ENCODE peak calls at places on chromosomes 6 and 20, in six cellular contexts. N is left lung, E is right lobe of liver, U is foreskin fibroblast, S is ascending aorta, C is psoas muscle. Q is an unnamed sample.

GRCh38 chr20:50691585-50692552 is 527 bp upstream of the RIPOR3 start:
- DNase-seq in E (no peak), U (peak; percentile 79), S (no peak), N (no peak), C (no peak), Q (peak; percentile 69)

GRCh38 chr6:131979515-131980337 is 28.6 kb upstream of the CCN2 start:
- DNase-seq in U (peak; percentile 85), S (no peak), C (no peak), N (no peak), E (no peak), Q (peak; percentile 34)

GRCh38 chr6:22821664-22822320 is 252.4 kb downstream of the HDGFL1 start:
- DNase-seq in N (no peak), E (no peak), S (no peak), C (no peak), U (peak; percentile 56), Q (no peak)

GRCh38 chr20:34268851-34269668 is 27.8 kb downstream of the ASIP start:
- DNase-seq in N (peak; percentile 45), U (peak; percentile 37), E (peak; percentile 67), S (no peak), C (no peak), Q (no peak)

GRCh38 chr20:13898012-13898612 is 92.3 kb downstream of the SEL1L2 start:
- DNase-seq in S (no peak), E (no peak), C (no peak), U (no peak), N (no peak), Q (no peak)

GRCh38 chr6:7727951-7728854 is 2.3 kb downstream of the BMP6 start:
- DNase-seq in E (no peak), S (no peak), C (peak; percentile 59), U (peak; percentile 49), N (no peak), Q (peak; percentile 19)

GRCh38 chr6:139296927-139297326 is 5.1 kb upstream of the TXLNB start:
- DNase-seq in S (no peak), U (peak; percentile 68), N (no peak), E (no peak), C (no peak), Q (peak; percentile 47)

GRCh38 chr6:71509142-71509541 is 220.5 kb downstream of the OGFRL1 start:
- DNase-seq in E (no peak), C (no peak), N (no peak), S (no peak), U (peak; percentile 24), Q (no peak)

GRCh38 chr6:138609801-138610430 is 110.6 kb upstream of the NHSL1 start:
- DNase-seq in S (no peak), E (no peak), N (no peak), U (peak; percentile 56), C (no peak), Q (no peak)

GRCh38 chr20:33275215-33275614 is 7.8 kb upstream of the BPIFB1 start:
- DNase-seq in E (no peak), S (no peak), N (no peak), U (no peak), C (no peak), Q (no peak)

GRCh38 chr20:4613718-4614620 is 107.7 kb upstream of the PRND start:
- DNase-seq in U (peak; percentile 69), N (peak; percentile 50), C (no peak), E (no peak), S (no peak), Q (peak; percentile 82)

GRCh38 chr20:31496761-31497295 is 17.4 kb upstream of the HM13 start:
- DNase-seq in U (peak; percentile 19), E (no peak), S (no peak), N (peak; percentile 73), C (peak; percentile 84), Q (no peak)

GRCh38 chr6:28768187-28768913 is 155.4 kb downstream of the TRIM27 start:
- DNase-seq in N (no peak), C (no peak), S (no peak), U (no peak), E (no peak), Q (no peak)

GRCh38 chr6:84554069-84554468 is 210.3 kb downstream of the TBX18 start:
- DNase-seq in U (peak; percentile 81), E (no peak), S (no peak), N (no peak), C (no peak), Q (no peak)

GRCh38 chr20:50399917-50400704 is 110.1 kb upstream of the PTPN1 start:
- DNase-seq in N (peak; percentile 58), U (peak; percentile 51), E (peak; percentile 84), S (no peak), C (no peak), Q (peak; percentile 71)

GRCh38 chr6:157063935-157064322 is 259.4 kb downstream of the TMEM242 start:
- DNase-seq in C (no peak), U (no peak), S (no peak), E (no peak), N (no peak), Q (no peak)

GRCh38 chr6:143700684-143701342 is 23.0 kb downstream of the PHACTR2 start:
- DNase-seq in E (no peak), C (no peak), S (no peak), U (peak; percentile 89), N (no peak), Q (no peak)

GRCh38 chr6:157893238-157893637 is 70.2 kb downstream of the SNX9 start:
- DNase-seq in S (no peak), U (no peak), C (no peak), N (no peak), E (no peak), Q (no peak)

GRCh38 chr6:116779569-116780164 is 14.1 kb upstream of the FAM162B start:
- DNase-seq in C (no peak), S (no peak), U (peak; percentile 53), N (no peak), E (no peak), Q (peak; percentile 36)

GRCh38 chr6:17725083-17725482 is 18.4 kb upstream of the NUP153 start:
- DNase-seq in C (no peak), N (no peak), E (no peak), U (peak; percentile 26), S (no peak), Q (no peak)

GRCh38 chr20:3698511-3699436 is 13.6 kb downstream of the SIGLEC1 start:
- DNase-seq in E (no peak), S (no peak), U (peak; percentile 59), C (peak; percentile 45), N (no peak), Q (no peak)

GRCh38 chr6:156953478-156954146 is 176.4 kb downstream of the ARID1B start:
- DNase-seq in S (no peak), U (peak; percentile 96), C (no peak), N (no peak), E (no peak), Q (peak; percentile 95)

GRCh38 chr6:41187924-41188886 is 12.7 kb downstream of the TREML2 start:
- DNase-seq in C (no peak), U (no peak), N (no peak), E (no peak), S (no peak), Q (no peak)

GRCh38 chr6:29466241-29466640 is 9.3 kb downstream of the OR2H1 start:
- DNase-seq in C (no peak), U (no peak), S (no peak), N (no peak), E (no peak), Q (no peak)

GRCh38 chr6:47134476-47135189 is 92.5 kb upstream of the ADGRF1 start:
- DNase-seq in N (no peak), C (no peak), S (no peak), E (no peak), U (peak; percentile 91), Q (peak; percentile 88)

GRCh38 chr6:36840471-36841461 is 1.5 kb upstream of the CPNE5 start:
- DNase-seq in N (no peak), U (peak; percentile 47), C (peak; percentile 69), E (no peak), S (no peak), Q (peak; percentile 13)

GRCh38 chr6:36839819-36840379 is 655 bp upstream of the CPNE5 start:
- DNase-seq in E (no peak), U (peak; percentile 67), N (no peak), C (peak; percentile 70), S (no peak), Q (peak; percentile 20)

GRCh38 chr6:36837686-36838085 is 1.6 kb downstream of the CPNE5 start:
- DNase-seq in C (no peak), S (no peak), N (no peak), E (no peak), U (no peak), Q (no peak)

GRCh38 chr6:36836771-36837339 is 2.4 kb downstream of the CPNE5 start:
- DNase-seq in S (no peak), N (no peak), C (no peak), U (no peak), E (no peak), Q (no peak)

GRCh38 chr6:36838896-36839818 is at the start of gene CPNE5:
- DNase-seq in S (no peak), E (no peak), C (no peak), N (no peak), U (no peak), Q (no peak)
- H3K4me3 ChIP-seq in S (peak within 1 kb of the TSS; percentile 59), E (peak within 1 kb of the TSS; percentile 16), C (peak within 1 kb of the TSS; percentile 67), N (peak within 1 kb of the TSS; percentile 36), U (peak within 1 kb of the TSS; percentile 47), Q (peak within 1 kb of the TSS; percentile 32)

DNA sequence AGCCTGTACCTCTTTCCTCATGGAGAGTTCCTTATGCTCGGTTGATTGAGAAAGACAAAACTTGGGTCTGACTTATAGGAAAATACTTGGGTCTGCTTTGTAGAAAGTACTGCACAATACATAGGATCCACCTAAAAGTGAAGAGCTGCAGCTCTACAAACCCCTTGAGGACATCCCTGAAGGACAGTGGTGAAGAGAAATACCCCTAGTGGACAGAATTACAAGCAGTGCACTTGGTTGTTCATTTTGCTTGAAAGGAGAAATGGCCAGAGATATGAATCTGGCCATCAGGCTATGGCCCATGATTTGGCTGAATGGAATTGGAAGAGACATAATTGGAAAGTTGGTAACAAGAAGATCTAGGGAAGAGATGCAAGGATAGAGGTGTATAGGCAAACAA is 8.3 kb downstream of the CD24 start:
- DNase-seq in N (no peak), C (no peak), S (no peak), E (no peak), U (no peak), Q (no peak)
- TF ChIP-seq CTCF in N (no peak), C (no peak), S (no peak), E (no peak), U (no peak), Q (no peak)

GRCh38 chr6:52551483-52552277 is 25.2 kb downstream of the TRAM2 start:
- DNase-seq in U (peak; percentile 89), C (peak; percentile 79), E (peak; percentile 85), N (peak; percentile 74), S (no peak), Q (peak; percentile 74)
- H3K4me3 ChIP-seq in U (no peak overlapping the region), C (peak overlapping the region; percentile 35), E (no peak overlapping the region), N (no peak overlapping the region), S (no peak overlapping the region), Q (no peak overlapping the region)

GRCh38 chr6:152952866-152953509 is 29.9 kb downstream of the FBXO5 start:
- DNase-seq in E (no peak), N (no peak), C (no peak), S (no peak), U (peak; percentile 72), Q (peak; percentile 54)
- TF ChIP-seq CTCF in E (peak; percentile 58), N (peak; percentile 29), C (peak; percentile 30), S (no peak), U (peak; percentile 59), Q (peak; percentile 61)

GRCh38 chr6:134436281-134436815 is 118.4 kb upstream of the SGK1 start:
- DNase-seq in S (peak; percentile 41), N (peak; percentile 81), E (no peak), U (peak; percentile 98), C (no peak), Q (peak; percentile 98)
- H3K4me3 ChIP-seq in S (peak overlapping the region; percentile 13), N (no peak overlapping the region), E (no peak overlapping the region), U (peak overlapping the region; percentile 3), C (no peak overlapping the region), Q (no peak overlapping the region)

Q was measured in epithelial cell of esophagus.